ENCODE peak calls at places on chromosomes 12 and 14, in four cellular contexts. K is GM23338, Y is prostate gland, H is HepG2. A is an unnamed sample.

GRCh38 chr14:28461379-28461778 is 305.2 kb upstream of the FOXG1 start:
- DNase-seq in K (no peak), Y (no peak), H (no peak), A (no peak)

GRCh38 chr14:29005647-29006046 is 239.1 kb downstream of the FOXG1 start:
- DNase-seq in K (no peak), Y (no peak), H (no peak), A (no peak)

GRCh38 chr12:113232787-113233585 is 11.7 kb downstream of the TPCN1 start:
- DNase-seq in K (peak; percentile 92), Y (no peak), H (no peak), A (no peak)

GRCh38 chr12:114636723-114637480 is 47.1 kb downstream of the TBX3 start:
- DNase-seq in K (peak; percentile 72), Y (peak; percentile 47), H (no peak), A (no peak)

GRCh38 chr14:58777541-58777979 is 139.8 kb downstream of the DACT1 start:
- DNase-seq in K (no peak), Y (no peak), H (no peak), A (no peak)

GRCh38 chr14:56378046-56378445 is 201.6 kb upstream of the TMEM260 start:
- DNase-seq in K (no peak), Y (no peak), H (no peak), A (no peak)

GRCh38 chr12:24728366-24728765 is 220.5 kb downstream of the BCAT1 start:
- DNase-seq in K (peak; percentile 50), Y (no peak), H (peak; percentile 18), A (peak; percentile 13)

GRCh38 chr12:65886996-65887395 is 62.7 kb downstream of the HMGA2 start:
- DNase-seq in K (no peak), Y (no peak), H (no peak), A (no peak)

GRCh38 chr12:127810026-127810425 is 456.9 kb upstream of the TMEM132C start:
- DNase-seq in K (no peak), Y (no peak), H (no peak), A (no peak)

GRCh38 chr12:117412465-117413190 is 51.2 kb upstream of the NOS1 start:
- DNase-seq in K (no peak), Y (peak; percentile 34), H (no peak), A (no peak)

GRCh38 chr14:50230601-50231474 is 540 bp downstream of the SOS2 start:
- DNase-seq in K (peak; percentile 50), Y (peak; percentile 46), H (peak; percentile 29), A (peak; percentile 43)

GRCh38 chr14:23005861-23006534 is 3.9 kb downstream of the C14orf93 start:
- DNase-seq in K (no peak), Y (no peak), H (no peak), A (no peak)

GRCh38 chr12:72511906-72512305 is 239.7 kb downstream of the TRHDE start:
- DNase-seq in K (no peak), Y (no peak), H (no peak), A (no peak)

GRCh38 chr14:78092040-78092439 is 78.1 kb upstream of the NRXN3 start:
- DNase-seq in K (no peak), Y (no peak), H (no peak), A (no peak)

GRCh38 chr14:40911161-40911560 is 695.5 kb upstream of the LRFN5 start:
- DNase-seq in K (no peak), Y (no peak), H (no peak), A (no peak)

DNA sequence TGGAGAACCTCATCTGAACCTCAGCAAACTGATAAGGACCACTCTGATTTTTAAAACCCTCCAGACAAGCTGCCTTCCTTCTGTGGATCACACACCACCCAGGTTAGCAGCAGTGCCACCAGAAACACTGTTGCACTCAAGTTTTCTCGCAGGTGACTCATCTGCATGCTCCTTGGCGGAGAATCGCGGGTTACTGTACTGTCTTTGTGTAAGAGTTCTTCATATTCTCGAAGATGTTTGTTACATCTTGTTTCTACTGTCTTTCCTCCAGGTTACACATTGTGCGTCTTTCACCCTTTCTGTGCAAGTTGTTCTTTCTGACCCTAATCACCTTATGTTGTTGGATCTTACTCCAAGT is 331.2 kb downstream of the CACNA1C start:
- DNase-seq in K (no peak), Y (no peak), H (no peak), A (no peak)
- TF ChIP-seq POLR2AphosphoS5 in K (no peak), Y (no peak), H (no peak), A (no peak)

GRCh38 chr12:30968211-30968610 is 41.7 kb downstream of the TSPAN11 start:
- DNase-seq in K (no peak), Y (no peak), H (no peak), A (no peak)
- H3K27me3 ChIP-seq in K (no peaks in the 10 kb centered on the region), Y (no peaks in the 10 kb centered on the region), H (peaks cover 5% of the 10 kb centered on the region), A (peaks cover 41% of the 10 kb centered on the region)

GRCh38 chr12:6778571-6779550 is 6.5 kb downstream of the LAG3 start:
- DNase-seq in K (peak; percentile 99), Y (peak; percentile 98), H (peak; percentile 85), A (no peak)
- TF ChIP-seq POLR2AphosphoS5 in K (peak; percentile 34), Y (peak; percentile 97), H (peak; percentile 34), A (peak; percentile 25)

GRCh38 chr12:52312086-52312485 is 9.1 kb downstream of the KRT83 start:
- DNase-seq in K (no peak), Y (no peak), H (no peak), A (no peak)

GRCh38 chr12:52313926-52314325 is 7.3 kb downstream of the KRT83 start:
- DNase-seq in K (no peak), Y (no peak), H (no peak), A (no peak)

GRCh38 chr12:52311282-52311643 is 9.9 kb downstream of the KRT83 start:
- DNase-seq in K (no peak), Y (no peak), H (no peak), A (no peak)

GRCh38 chr12:52314511-52314910 is 6.7 kb downstream of the KRT83 start:
- DNase-seq in K (peak; percentile 18), Y (no peak), H (no peak), A (no peak)

DNA sequence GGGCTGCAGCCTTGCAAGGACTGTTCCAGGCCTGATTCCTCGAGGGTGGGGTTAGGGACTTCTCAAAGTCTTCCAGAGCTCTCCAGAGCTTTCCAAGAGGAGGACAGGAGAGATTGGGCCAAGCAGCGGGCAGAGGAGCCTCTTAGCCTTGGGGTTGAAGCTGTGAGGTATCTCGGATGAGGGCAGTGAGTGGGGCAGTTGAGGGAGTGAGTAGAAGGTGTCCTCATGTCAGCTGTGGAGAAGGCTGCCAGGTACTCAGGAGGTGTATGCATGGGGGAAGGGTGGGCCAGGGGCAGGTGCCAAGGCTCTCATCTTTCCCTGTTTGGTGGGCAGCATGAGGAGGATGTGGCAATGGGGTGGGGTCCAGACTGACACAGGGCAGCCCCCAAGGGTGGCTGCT is 7.7 kb downstream of the KRT83 start:
- DNase-seq in K (no peak), Y (no peak), H (no peak), A (no peak)
- H3K27me3 ChIP-seq in K (peaks cover 22% of the 10 kb centered on the region), Y (no peaks in the 10 kb centered on the region), H (peaks cover 5% of the 10 kb centered on the region), A (no peaks in the 10 kb centered on the region)

DNA sequence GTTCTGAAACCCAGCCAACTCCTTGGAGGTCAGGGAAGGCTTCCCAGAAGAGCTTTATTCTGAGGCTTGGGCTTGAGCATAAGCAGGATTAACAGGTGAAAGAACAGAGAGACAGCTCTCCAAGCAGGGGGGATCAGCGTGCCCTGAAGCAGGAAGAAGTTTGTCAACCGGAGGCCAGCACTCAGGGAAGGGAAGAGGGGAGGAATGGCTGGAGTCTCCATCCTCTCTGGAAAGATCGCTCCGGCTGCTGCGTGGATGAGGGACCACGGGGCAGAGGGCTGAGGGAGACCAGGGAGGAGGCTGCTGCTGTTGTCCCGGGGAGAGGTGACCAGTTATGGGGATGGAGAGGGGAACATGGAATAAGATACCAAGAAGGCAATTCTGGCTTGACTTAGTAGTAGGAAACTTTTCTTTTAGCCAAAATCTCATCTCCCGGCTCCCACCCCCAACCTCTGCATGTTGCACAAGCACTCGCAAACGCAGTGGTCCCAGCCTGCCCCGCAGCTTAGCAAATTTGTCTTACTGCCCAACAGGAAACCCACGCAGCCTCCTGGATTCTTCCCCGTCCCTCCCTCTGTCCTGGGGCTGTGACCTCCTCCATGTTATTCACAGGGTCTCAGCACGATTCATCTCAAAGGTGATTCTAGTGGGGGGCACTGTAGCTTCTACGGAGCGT is 1.2 kb upstream of the SSH1 start:
- DNase-seq in K (no peak), Y (no peak), H (no peak), A (no peak)
- TF ChIP-seq POLR2AphosphoS5 in K (no peak), Y (no peak), H (no peak), A (no peak)

DNA sequence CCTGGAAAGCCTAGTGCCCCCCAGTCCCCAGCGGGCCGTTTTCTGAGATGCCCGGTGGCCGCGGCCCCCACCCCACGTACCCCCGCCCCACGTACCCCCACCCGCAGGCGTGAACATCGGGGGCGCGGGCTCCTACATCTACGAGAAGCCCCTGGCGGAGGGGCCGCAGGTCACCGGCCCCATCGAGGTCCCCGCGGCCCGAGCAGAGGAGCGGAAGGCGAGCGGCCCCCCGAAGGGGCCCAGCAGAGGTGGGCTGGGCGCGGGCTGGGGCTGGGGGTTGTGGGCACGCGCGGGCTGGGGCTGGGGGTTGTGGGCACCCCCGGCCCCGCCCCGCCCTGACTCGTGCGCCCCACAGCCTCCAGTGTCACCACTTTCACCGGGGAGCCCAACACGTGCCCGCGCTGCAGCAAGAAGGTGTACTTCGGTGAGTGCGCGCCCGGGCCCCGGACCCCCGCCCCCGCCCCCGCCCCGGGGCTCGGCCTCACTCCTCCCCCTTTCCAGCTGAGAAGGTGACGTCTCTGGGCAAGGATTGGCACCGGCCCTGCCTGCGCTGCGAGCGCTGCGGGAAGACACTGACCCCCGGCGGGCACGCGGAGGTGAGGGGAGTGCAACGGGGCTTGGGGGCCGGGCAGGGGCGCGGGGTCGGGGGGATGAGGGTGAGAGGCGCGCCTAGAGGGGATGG is 4.1 kb downstream of the CRIP2 start:
- DNase-seq in K (peak; percentile 50), Y (no peak), H (no peak), A (no peak)
- H3K27me3 ChIP-seq in K (peaks cover 84% of the 10 kb centered on the region), Y (no peaks in the 10 kb centered on the region), H (no peaks in the 10 kb centered on the region), A (no peaks in the 10 kb centered on the region)

GRCh38 chr12:11718105-11718504 is 68.6 kb downstream of the ETV6 start:
- DNase-seq in K (no peak), Y (no peak), H (no peak), A (no peak)

GRCh38 chr12:11716794-11717532 is 67.5 kb downstream of the ETV6 start:
- DNase-seq in K (no peak), Y (no peak), H (no peak), A (no peak)

GRCh38 chr12:11719678-11720099 is 70.2 kb downstream of the ETV6 start:
- DNase-seq in K (peak; percentile 57), Y (no peak), H (no peak), A (no peak)

GRCh38 chr12:11717533-11717961 is 68.1 kb downstream of the ETV6 start:
- DNase-seq in K (no peak), Y (no peak), H (peak; percentile 65), A (no peak)

GRCh38 chr12:11718768-11719253 is 69.3 kb downstream of the ETV6 start:
- DNase-seq in K (no peak), Y (no peak), H (no peak), A (no peak)
- TF ChIP-seq POLR2AphosphoS5 in K (no peak), Y (no peak), H (no peak), A (no peak)

DNA sequence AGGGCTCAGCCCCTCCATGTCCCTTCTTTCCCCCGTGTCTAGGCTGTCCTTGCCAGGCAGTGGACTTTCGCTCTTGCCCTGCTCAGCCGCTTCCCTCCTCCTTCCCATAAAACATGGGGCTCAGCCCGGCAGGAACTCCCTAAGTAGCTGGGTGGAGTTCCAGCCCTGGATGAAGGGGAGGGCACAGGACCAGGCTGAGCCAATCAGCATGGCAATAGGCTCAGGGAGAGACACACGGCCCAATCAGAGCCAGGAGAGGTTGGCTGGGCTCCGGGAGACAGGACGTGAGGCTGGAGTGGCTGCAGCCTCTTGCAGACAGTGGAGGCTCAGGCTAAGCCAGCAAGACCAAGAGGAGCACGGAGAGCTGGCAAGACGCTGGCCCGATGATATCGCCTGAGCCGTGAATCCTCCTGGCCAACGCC is 54.3 kb downstream of the GALNT9 start:
- DNase-seq in K (peak; percentile 78), Y (peak; percentile 29), H (peak; percentile 16), A (no peak)
- H3K27me3 ChIP-seq in K (no peaks in the 10 kb centered on the region), Y (no peaks in the 10 kb centered on the region), H (peaks cover 27% of the 10 kb centered on the region), A (no peaks in the 10 kb centered on the region)

GRCh38 chr12:94560416-94561221 is 89.7 kb downstream of the TMCC3 start:
- DNase-seq in K (peak; percentile 84), Y (peak; percentile 22), H (no peak), A (no peak)
- TF ChIP-seq POLR2AphosphoS5 in K (no peak), Y (peak; percentile 21), H (no peak), A (no peak)